ENCODE peak calls at places on chromosomes 4 and X, in eight cellular contexts. R is IMR-90; D is gastrocnemius medialis; B is GM23338; Q is uterus; I is CD8-positive, alpha-beta T cell; V is body of pancreas; O is breast epithelium. H is an unnamed sample.

GRCh38 chrX:12292996-12293765 is 154.9 kb downstream of the FRMPD4 start:
- DNase-seq in D (no peak), O (no peak), R (peak; percentile 75), Q (no peak), I (no peak), V (no peak), B (no peak), H (no peak)

GRCh38 chrX:37684918-37685317 is 673 bp upstream of the XK start:
- DNase-seq in D (no peak), B (no peak), I (no peak), R (no peak), V (no peak), O (no peak), Q (no peak), H (no peak)

GRCh38 chr4:6608758-6609414 is 31.6 kb upstream of the MRFAP1 start:
- DNase-seq in V (no peak), B (peak; percentile 54), Q (no peak), O (no peak), D (no peak), I (no peak), R (no peak), H (no peak)

GRCh38 chr4:18113710-18114331 is 92.3 kb upstream of the LCORL start:
- DNase-seq in O (no peak), V (no peak), R (no peak), B (no peak), I (no peak), Q (no peak), D (no peak), H (no peak)

GRCh38 chrX:11724122-11725017 is 33.7 kb upstream of the MSL3 start:
- DNase-seq in I (no peak), R (peak; percentile 41), V (peak; percentile 23), B (peak; percentile 21), O (no peak), Q (peak; percentile 33), D (no peak), H (peak; percentile 25)

GRCh38 chrX:55489315-55490009 is at the start of gene USP51:
- DNase-seq in V (peak; percentile 66), O (peak; percentile 42), R (peak; percentile 51), Q (peak; percentile 52), D (peak; percentile 11), I (peak; percentile 34), B (peak; percentile 73), H (peak; percentile 37)

GRCh38 chr4:41692717-41693345 is 55.7 kb downstream of the PHOX2B start:
- DNase-seq in R (peak; percentile 59), O (no peak), V (peak; percentile 62), Q (no peak), B (peak; percentile 83), D (no peak), I (peak; percentile 13), H (peak; percentile 44)

GRCh38 chr4:183335369-183335940 is 13.2 kb upstream of the CLDN24 start:
- DNase-seq in D (no peak), I (no peak), Q (no peak), B (no peak), V (no peak), R (peak; percentile 96), O (no peak), H (peak; percentile 95)

GRCh38 chr4:34046580-34046979 is 2197.7 kb downstream of the ARAP2 start:
- DNase-seq in I (no peak), Q (no peak), D (no peak), R (peak; percentile 34), V (no peak), O (no peak), B (no peak), H (peak; percentile 82)

GRCh38 chr4:2949782-2950125 is 13.5 kb downstream of the NOP14 start:
- DNase-seq in V (no peak), O (no peak), I (no peak), D (no peak), Q (no peak), R (no peak), B (no peak), H (no peak)

GRCh38 chrX:136207546-136207945 is 43.7 kb downstream of the MAP7D3 start:
- DNase-seq in I (no peak), R (no peak), D (no peak), O (no peak), B (no peak), V (no peak), Q (no peak), H (no peak)

GRCh38 chrX:136210806-136211205 is 40.4 kb downstream of the MAP7D3 start:
- DNase-seq in I (no peak), R (no peak), B (no peak), V (no peak), D (no peak), O (no peak), Q (no peak), H (no peak)

GRCh38 chrX:136209751-136210150 is 41.4 kb downstream of the MAP7D3 start:
- DNase-seq in I (no peak), O (no peak), D (no peak), Q (no peak), B (no peak), R (no peak), V (no peak), H (no peak)

GRCh38 chrX:136210243-136210642 is 41.0 kb downstream of the MAP7D3 start:
- DNase-seq in Q (no peak), V (no peak), I (no peak), O (no peak), D (no peak), R (no peak), B (no peak), H (no peak)

DNA sequence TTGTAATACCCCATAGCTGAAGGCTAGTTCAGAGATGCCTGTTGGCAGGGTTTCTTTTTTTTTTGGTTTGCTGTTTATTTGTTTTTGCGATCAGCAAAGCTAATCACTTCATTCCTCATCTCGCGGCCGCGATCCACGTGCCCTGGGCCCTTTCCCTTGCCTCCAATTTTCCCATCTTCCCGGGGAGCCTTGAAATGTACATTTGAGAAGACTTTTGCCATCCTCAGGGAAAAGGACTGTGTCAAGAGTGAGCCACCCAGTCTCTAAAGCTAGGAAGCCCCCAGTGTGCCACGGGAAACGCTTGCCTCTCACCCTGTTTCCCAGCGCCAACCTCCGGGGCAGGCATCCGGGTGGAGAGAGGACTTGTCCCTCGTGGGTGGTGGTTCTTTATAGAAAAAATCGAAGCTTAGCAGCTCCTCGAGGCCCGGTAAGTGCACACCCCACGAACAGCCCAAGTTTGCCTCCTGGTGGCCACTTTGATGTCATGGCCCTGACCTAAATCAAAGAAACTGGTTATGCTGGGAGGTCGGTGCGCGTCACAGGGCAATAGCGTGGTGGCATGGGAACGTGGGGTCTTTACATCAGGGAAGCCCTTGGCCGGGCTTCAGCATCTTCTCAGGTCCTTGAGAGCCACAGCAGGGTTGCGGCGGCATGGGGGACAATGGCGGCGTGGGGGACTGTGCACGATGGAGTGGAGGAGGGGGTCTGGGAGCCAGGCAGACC is 42.0 kb downstream of the MAP7D3 start:
- DNase-seq in B (peak; percentile 57), D (no peak), O (no peak), V (peak; percentile 54), I (peak; percentile 13), R (peak; percentile 56), Q (peak; percentile 70), H (no peak)
- TF ChIP-seq CTCF in B (peak; percentile 61), D (peak; percentile 48), O (no peak), V (peak; percentile 47), I (no peak), R (peak; percentile 64), Q (peak; percentile 53), H (peak; percentile 46)

GRCh38 chr4:99710681-99711345 is 53.2 kb upstream of the C4orf54 start:
- DNase-seq in V (no peak), D (no peak), R (peak; percentile 63), O (no peak), B (no peak), Q (no peak), I (no peak), H (peak; percentile 97)

GRCh38 chr4:99712099-99712498 is 54.5 kb upstream of the C4orf54 start:
- DNase-seq in I (no peak), O (no peak), V (peak; percentile 44), D (no peak), B (no peak), Q (no peak), R (no peak), H (peak; percentile 31)

GRCh38 chr4:99712530-99712929 is 54.9 kb upstream of the C4orf54 start:
- DNase-seq in O (no peak), I (no peak), R (no peak), V (peak; percentile 11), Q (no peak), B (no peak), D (no peak), H (no peak)

GRCh38 chr4:99710020-99710419 is 52.4 kb upstream of the C4orf54 start:
- DNase-seq in B (no peak), V (no peak), Q (no peak), D (no peak), O (no peak), I (no peak), R (no peak), H (peak; percentile 59)

DNA sequence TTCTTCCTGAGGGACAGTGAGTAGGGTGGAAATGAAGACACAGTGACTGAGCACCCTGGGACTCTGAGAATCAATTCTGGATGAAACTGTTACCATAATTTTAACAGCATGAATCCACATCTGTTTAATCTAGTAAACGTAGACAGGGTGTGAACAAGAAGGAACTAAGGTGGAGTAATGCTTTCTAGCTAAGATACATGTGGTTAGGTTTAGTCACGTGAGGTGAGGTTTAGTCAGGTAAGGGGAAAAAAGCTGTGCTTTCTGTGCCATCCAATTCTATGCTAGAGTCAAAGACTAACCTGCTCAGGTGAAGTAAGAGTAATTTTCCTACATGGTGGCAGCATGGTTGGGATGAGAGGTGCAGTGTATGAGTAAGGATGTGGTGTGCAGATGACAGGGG is 54.0 kb upstream of the C4orf54 start:
- DNase-seq in O (no peak), I (no peak), D (no peak), R (no peak), V (no peak), Q (no peak), B (no peak), H (peak; percentile 67)
- H3K27me3 ChIP-seq in O (no peaks in the 10 kb centered on the region), I (no peaks in the 10 kb centered on the region), D (no peaks in the 10 kb centered on the region), R (no peaks in the 10 kb centered on the region), V (no peaks in the 10 kb centered on the region), Q (no peaks in the 10 kb centered on the region), B (no peaks in the 10 kb centered on the region), H (no peaks in the 10 kb centered on the region)

DNA sequence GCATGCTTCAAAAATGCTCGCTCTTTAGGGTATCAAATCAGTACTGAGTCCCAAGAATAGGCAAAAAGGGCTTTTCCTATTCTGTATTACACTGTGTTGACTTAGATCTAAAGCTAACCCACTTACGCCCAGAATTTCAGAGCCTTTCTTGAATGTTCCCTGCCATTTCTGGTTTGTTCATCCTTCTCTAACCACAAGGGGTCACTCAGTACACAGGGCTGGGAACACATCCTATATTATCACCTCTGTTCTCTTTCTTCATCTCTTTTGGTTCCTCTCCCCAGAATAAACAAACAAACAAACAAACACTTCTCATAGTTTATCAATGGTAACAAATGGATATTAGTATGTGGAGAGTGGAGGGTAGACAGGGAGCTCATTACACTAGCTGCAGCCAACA is 25.5 kb upstream of the MORC4 start:
- DNase-seq in D (no peak), I (no peak), R (peak; percentile 24), O (no peak), Q (no peak), V (no peak), B (peak; percentile 54), H (peak; percentile 32)
- TF ChIP-seq CTCF in D (no peak), I (no peak), R (peak; percentile 52), O (no peak), Q (peak; percentile 31), V (peak; percentile 65), B (peak; percentile 78), H (peak; percentile 56)

DNA sequence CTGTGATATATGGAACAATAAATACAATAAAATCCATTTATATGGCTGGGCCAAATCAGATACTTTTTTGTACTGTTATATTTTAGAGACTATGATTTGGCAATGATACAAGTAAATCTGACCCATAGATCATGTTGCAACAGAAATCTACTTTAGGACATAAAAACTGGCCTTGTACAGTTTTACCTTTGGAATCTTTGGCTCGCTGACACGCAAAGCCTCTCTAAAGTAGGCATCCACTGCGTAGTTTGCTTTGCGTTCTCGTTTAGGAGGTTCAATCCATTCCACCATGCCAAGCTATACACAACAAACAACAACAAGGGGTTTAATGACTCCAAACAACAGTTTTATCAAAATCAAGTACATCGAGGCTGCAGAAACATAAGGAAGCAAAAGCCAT is 42.4 kb downstream of the SMARCA1 start:
- DNase-seq in Q (no peak), O (no peak), D (no peak), V (no peak), I (no peak), R (no peak), B (no peak), H (no peak)
- H3K27me3 ChIP-seq in Q (no peaks in the 10 kb centered on the region), O (peaks cover 6% of the 10 kb centered on the region), D (no peaks in the 10 kb centered on the region), V (no peaks in the 10 kb centered on the region), I (no peaks in the 10 kb centered on the region), R (no peaks in the 10 kb centered on the region), B (no peaks in the 10 kb centered on the region), H (no peaks in the 10 kb centered on the region)